ENCODE peak calls at places on chromosomes 11 and 22, in four cellular contexts. S is SK-N-SH, C is GM12878, F is K562. D is an unnamed sample.

GRCh38 chr11:130725417-130726233 is 190.7 kb downstream of the SNX19 start:
- DNase-seq in C (no peak), F (no peak), S (no peak), D (peak; percentile 44)

GRCh38 chr11:2924821-2925675 is 4.2 kb downstream of the PHLDA2 start:
- DNase-seq in S (no peak), F (no peak), C (no peak), D (no peak)

GRCh38 chr22:44247346-44247745 is 65.4 kb downstream of the SHISAL1 start:
- DNase-seq in F (no peak), C (no peak), S (no peak), D (no peak)

GRCh38 chr11:89922195-89922660 is at the start of gene TRIM49D1:
- DNase-seq in F (peak; percentile 1), C (no peak), S (no peak), D (no peak)

GRCh38 chr22:47259990-47260389 is 497.5 kb downstream of the TBC1D22A start:
- DNase-seq in F (no peak), S (no peak), C (no peak), D (no peak)

GRCh38 chr11:129023968-129024676 is 81.5 kb upstream of the TP53AIP1 start:
- DNase-seq in C (no peak), F (no peak), S (no peak), D (peak; percentile 5)

GRCh38 chr11:92411431-92411830 is 186.8 kb downstream of the FAT3 start:
- DNase-seq in C (no peak), S (no peak), F (no peak), D (no peak)

GRCh38 chr11:71485063-71485399 is 32.0 kb downstream of the NADSYN1 start:
- DNase-seq in C (no peak), F (no peak), S (no peak), D (no peak)

GRCh38 chr11:98099371-98099770 is 921.4 kb upstream of the CNTN5 start:
- DNase-seq in C (no peak), S (no peak), F (no peak), D (no peak)

GRCh38 chr11:35427158-35427557 is 7.8 kb upstream of the SLC1A2 start:
- DNase-seq in C (no peak), S (no peak), F (no peak), D (peak; percentile 54)

GRCh38 chr11:93775289-93775688 is 8.8 kb upstream of the MED17 start:
- DNase-seq in S (peak; percentile 43), F (peak; percentile 39), C (no peak), D (no peak)

GRCh38 chr11:79794484-79795393 is 353.9 kb upstream of the TENM4 start:
- DNase-seq in S (no peak), C (no peak), F (no peak), D (no peak)

GRCh38 chr22:25750569-25751173 is 8.7 kb downstream of the MYO18B start:
- DNase-seq in C (no peak), S (no peak), F (no peak), D (no peak)

GRCh38 chr11:105466582-105467228 is 143.2 kb upstream of the GRIA4 start:
- DNase-seq in S (no peak), F (no peak), C (no peak), D (peak; percentile 85)

GRCh38 chr11:119505861-119506260 is 82.9 kb upstream of the THY1 start:
- DNase-seq in F (no peak), S (no peak), C (no peak), D (peak; percentile 13)

GRCh38 chr11:67278939-67279588 is 10.0 kb upstream of the ANKRD13D start:
- DNase-seq in C (no peak), F (no peak), S (no peak), D (no peak)

GRCh38 chr11:112085822-112086421 is 634 bp downstream of the TIMM8B start:
- DNase-seq in F (peak; percentile 35), C (no peak), S (peak; percentile 55), D (peak; percentile 17)

GRCh38 chr22:25067851-25068421 is 115.4 kb downstream of the KIAA1671 start:
- DNase-seq in C (no peak), S (peak; percentile 86), F (no peak), D (no peak)

GRCh38 chr11:134731562-134731961 is 319.5 kb upstream of the B3GAT1 start:
- DNase-seq in F (no peak), S (no peak), C (no peak), D (no peak)

GRCh38 chr22:20750461-20751184 is 23.3 kb upstream of the SERPIND1 start:
- DNase-seq in F (peak; percentile 70), S (no peak), C (peak; percentile 59), D (peak; percentile 90)

GRCh38 chr11:34654491-34655334 is 33.8 kb downstream of the EHF start:
- DNase-seq in S (no peak), C (no peak), F (no peak), D (peak; percentile 66)

GRCh38 chr22:44437493-44438015 is 60.5 kb downstream of the RTL6 start:
- DNase-seq in S (no peak), F (no peak), C (no peak), D (peak; percentile 23)

GRCh38 chr11:78549624-78550409 is 24.8 kb downstream of the NARS2 start:
- DNase-seq in S (no peak), C (no peak), F (no peak), D (no peak)
- TF ChIP-seq USF2 in S (no peak), C (no peak), F (no peak), D (no peak)

GRCh38 chr11:110870816-110871522 is 158.7 kb upstream of the ARHGAP20 start:
- DNase-seq in S (no peak), C (no peak), F (no peak), D (no peak)

GRCh38 chr11:110867951-110868350 is 155.7 kb upstream of the ARHGAP20 start:
- DNase-seq in S (no peak), C (no peak), F (no peak), D (no peak)

GRCh38 chr11:110862407-110862806 is 150.2 kb upstream of the ARHGAP20 start:
- DNase-seq in F (no peak), C (no peak), S (no peak), D (no peak)

DNA sequence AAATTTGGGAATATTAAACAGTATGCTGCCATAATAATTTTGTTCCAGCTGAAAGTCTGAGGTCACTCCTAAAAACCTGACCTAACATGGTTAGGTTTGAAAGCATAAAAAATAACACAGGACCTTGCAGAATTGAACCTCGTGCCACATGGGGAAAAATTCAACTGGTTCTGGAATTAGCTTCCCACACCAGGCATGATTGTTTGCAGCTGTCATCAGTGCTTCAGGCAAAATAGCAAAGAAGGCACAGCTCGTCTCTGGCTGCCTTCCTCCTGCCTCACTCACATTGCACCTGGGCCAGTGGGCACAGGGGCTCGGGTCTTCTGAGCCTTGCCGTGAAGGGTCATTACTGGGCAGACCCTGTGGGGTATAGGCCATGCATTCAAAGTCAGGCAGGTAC is 153.8 kb upstream of the ARHGAP20 start:
- DNase-seq in C (no peak), S (peak; percentile 8), F (no peak), D (no peak)
- TF ChIP-seq MXI1 in C (no peak), S (peak; percentile 38), F (no peak), D (no peak)

GRCh38 chr11:121237686-121238658 is 54.6 kb upstream of the SC5D start:
- DNase-seq in F (no peak), S (no peak), C (peak; percentile 59), D (peak; percentile 62)
- TF ChIP-seq USF2 in F (no peak), S (no peak), C (no peak), D (no peak)

DNA sequence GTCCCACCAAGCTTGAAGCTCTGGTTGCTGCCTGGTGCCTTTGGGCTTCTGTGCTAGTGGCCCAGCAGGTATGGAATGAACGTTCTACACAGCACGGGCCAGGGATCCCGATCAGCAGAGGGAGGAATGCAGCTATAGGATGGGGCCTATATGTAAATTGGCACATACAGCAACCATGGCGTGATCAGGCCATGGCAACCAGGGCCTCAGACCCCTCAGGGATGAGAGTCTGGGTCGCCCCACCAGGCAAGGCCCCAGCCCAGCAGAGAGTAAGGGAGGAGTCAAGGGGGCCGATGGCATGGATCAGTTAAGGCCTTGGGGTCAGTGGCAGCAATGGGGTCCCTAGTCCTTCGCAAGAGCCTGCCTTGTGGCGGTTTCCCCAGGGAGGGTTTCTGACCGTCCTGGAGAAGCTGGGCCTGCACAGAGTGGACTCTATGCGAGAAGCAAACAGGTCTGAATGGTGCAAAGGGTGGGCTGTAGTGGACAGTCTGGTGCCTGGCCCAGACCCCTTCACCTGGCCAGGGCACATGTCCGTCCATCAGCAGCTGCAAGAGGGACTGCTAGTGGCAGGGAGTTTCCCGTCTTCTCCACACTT is 98.6 kb downstream of the RPS6KA4 start:
- DNase-seq in C (no peak), S (no peak), F (no peak), D (no peak)
- TF ChIP-seq MXI1 in C (no peak), S (no peak), F (no peak), D (no peak)

GRCh38 chr22:38461057-38461413 is 6.0 kb upstream of the KCNJ4 start:
- DNase-seq in S (no peak), C (no peak), F (no peak), D (no peak)
- TF ChIP-seq USF2 in S (no peak), C (no peak), F (no peak), D (no peak)

D was measured in IMR-90.